ENCODE peak calls at places on chromosomes 4 and X, in six cellular contexts. I is bronchial epithelial cell, Q is NCI-H774, J is fibroblast of the aortic adventitia, T is head of caudate nucleus, D is choroid plexus epithelial cell. N is an unnamed sample.

GRCh38 chr4:78476108-78476704 is 75.4 kb upstream of the ANXA3 start:
- DNase-seq in D (no peak), J (no peak), Q (no peak), T (no peak), I (no peak), N (no peak)

GRCh38 chr4:65028592-65028991 is 619.3 kb upstream of the TECRL start:
- DNase-seq in I (no peak), J (no peak), T (no peak), D (no peak), Q (no peak), N (no peak)

GRCh38 chr4:88005086-88005485 is 2.3 kb upstream of the PKD2 start:
- DNase-seq in Q (no peak), T (no peak), J (peak), I (no peak), D (peak), N (peak)

GRCh38 chrX:66728818-66729271 is 90.0 kb upstream of the EDA2R start:
- DNase-seq in I (peak), Q (no peak), T (peak), D (peak), J (peak), N (peak)

GRCh38 chr4:101643201-101643600 is 147.3 kb upstream of the BANK1 start:
- DNase-seq in T (no peak), D (no peak), Q (no peak), I (peak), J (no peak), N (no peak)

GRCh38 chrX:40237745-40238178 is 140.0 kb upstream of the BCOR start:
- DNase-seq in J (no peak), I (no peak), T (no peak), Q (no peak), D (no peak), N (no peak)

GRCh38 chrX:1871887-1872286 is 257.0 kb downstream of the ASMT start:
- DNase-seq in J (no peak), D (no peak), I (no peak), Q (no peak), T (no peak), N (no peak)

GRCh38 chr4:140926672-140927071 is 170.5 kb upstream of the TBC1D9 start:
- DNase-seq in T (no peak), I (no peak), Q (no peak), D (peak), J (no peak), N (no peak)

GRCh38 chr4:169229571-169230028 is 41.2 kb downstream of the SH3RF1 start:
- DNase-seq in T (no peak), Q (no peak), D (peak), J (peak), I (peak), N (peak)

GRCh38 chr4:184310171-184310567 is 92.5 kb upstream of the ENPP6 start:
- DNase-seq in Q (no peak), D (no peak), J (no peak), T (no peak), I (no peak), N (no peak)

GRCh38 chr4:17814140-17814539 is 3.4 kb downstream of the NCAPG start:
- DNase-seq in J (peak), D (peak), Q (no peak), T (no peak), I (no peak), N (peak)

GRCh38 chr4:6372649-6373525 is 99.5 kb downstream of the PPP2R2C start:
- DNase-seq in D (peak), Q (peak), I (peak), T (peak), J (peak), N (peak)

GRCh38 chrX:103356897-103357296 is 591 bp downstream of the TCEAL9 start:
- DNase-seq in J (no peak), I (no peak), T (peak), D (no peak), Q (no peak), N (no peak)

GRCh38 chr4:183349673-183350072 is 27.4 kb upstream of the CLDN24 start:
- DNase-seq in I (peak), Q (no peak), J (no peak), D (peak), T (no peak), N (no peak)

GRCh38 chr4:152255437-152255836 is 280.5 kb downstream of the FBXW7 start:
- DNase-seq in Q (no peak), D (peak), I (peak), J (no peak), T (no peak), N (peak)

GRCh38 chr4:127776620-127777019 is 5.5 kb upstream of the HSPA4L start:
- DNase-seq in Q (no peak), J (no peak), T (no peak), I (peak), D (no peak), N (no peak)

GRCh38 chr4:142091691-142092182 is 455.4 kb downstream of the IL15 start:
- DNase-seq in Q (no peak), J (peak), D (peak), I (peak), T (no peak), N (peak)

N was measured in brain microvascular endothelial cell.